ENCODE peak calls at places on chromosomes 3 and 15, in ten cellular contexts. E is thyroid gland, X is adrenal gland, I is spleen, N is A549, P is K562, K is body of pancreas, A is IMR-90, T is suprapubic skin, B is gastrocnemius medialis. J is an unnamed sample. For H3K4me1, the result is how much of the 10 kb centered on the place peaks cover.

GRCh38 chr3:117540583-117540982 is 831.0 kb downstream of the TUSC7 start:
- DNase-seq in X (peak), B (no peak), T (no peak), E (no peak), I (no peak), A (peak), N (no peak), K (no peak), P (no peak), J (no peak)

GRCh38 chr3:179853176-179853575 is 183.6 kb downstream of the PEX5L start:
- DNase-seq in K (no peak), N (no peak), X (no peak), B (no peak), A (peak), P (no peak), T (no peak), E (no peak), I (no peak), J (no peak)

GRCh38 chr15:63967616-63968015 is 78.7 kb downstream of the DAPK2 start:
- DNase-seq in B (peak), N (no peak), A (no peak), X (no peak), K (no peak), P (no peak), E (peak), I (no peak), T (no peak), J (no peak)

GRCh38 chr15:88393719-88394519 is 73.3 kb downstream of the MRPL46 start:
- DNase-seq in T (no peak), N (peak), I (no peak), P (no peak), B (no peak), E (no peak), A (no peak), K (no peak), X (no peak), J (no peak)

GRCh38 chr3:153734777-153735551 is 386.2 kb upstream of the ARHGEF26 start:
- DNase-seq in K (no peak), E (no peak), T (no peak), A (no peak), N (peak), X (no peak), B (no peak), I (no peak), P (no peak), J (no peak)

GRCh38 chr3:100915706-100916105 is 77.5 kb downstream of the ABI3BP start:
- DNase-seq in N (no peak), P (no peak), K (no peak), I (no peak), A (no peak), B (no peak), T (no peak), E (no peak), X (no peak), J (no peak)

GRCh38 chr15:70289191-70289955 is 191.7 kb upstream of the TLE3 start:
- DNase-seq in I (no peak), B (no peak), T (no peak), A (no peak), X (no peak), P (no peak), K (peak), E (peak), N (no peak), J (no peak)

GRCh38 chr15:85742186-85742751 is 52.5 kb downstream of the KLHL25 start:
- DNase-seq in A (peak), E (no peak), P (no peak), N (no peak), B (no peak), T (no peak), I (peak), K (no peak), X (no peak), J (peak)

GRCh38 chr15:82894971-82895520 is 57.5 kb downstream of the HOMER2 start:
- DNase-seq in T (no peak), I (no peak), P (no peak), B (no peak), N (no peak), E (peak), X (no peak), A (peak), K (no peak), J (no peak)

GRCh38 chr3:147458995-147459704 is 50.0 kb downstream of the ZIC1 start:
- DNase-seq in I (no peak), N (no peak), X (no peak), T (no peak), A (no peak), K (no peak), B (no peak), E (no peak), P (no peak), J (no peak)

GRCh38 chr3:14620512-14620911 is 31.1 kb upstream of the CCDC174 start:
- DNase-seq in E (no peak), P (no peak), B (no peak), T (no peak), K (peak), X (no peak), A (no peak), N (no peak), I (no peak), J (no peak)

GRCh38 chr3:67311440-67311839 is 313.3 kb downstream of the KBTBD8 start:
- DNase-seq in A (no peak), E (no peak), I (no peak), T (no peak), K (no peak), N (no peak), P (no peak), B (no peak), X (no peak), J (no peak)

GRCh38 chr15:78711638-78712037 is 70.6 kb upstream of the CHRNB4 start:
- DNase-seq in K (no peak), T (no peak), E (no peak), A (no peak), P (no peak), I (no peak), B (no peak), N (no peak), X (no peak), J (no peak)
- TF ChIP-seq CTCF in K (no peak), T (no peak), E (no peak), A (no peak), P (no peak), I (no peak), B (no peak), N (no peak), X (no peak), J (no peak)

DNA sequence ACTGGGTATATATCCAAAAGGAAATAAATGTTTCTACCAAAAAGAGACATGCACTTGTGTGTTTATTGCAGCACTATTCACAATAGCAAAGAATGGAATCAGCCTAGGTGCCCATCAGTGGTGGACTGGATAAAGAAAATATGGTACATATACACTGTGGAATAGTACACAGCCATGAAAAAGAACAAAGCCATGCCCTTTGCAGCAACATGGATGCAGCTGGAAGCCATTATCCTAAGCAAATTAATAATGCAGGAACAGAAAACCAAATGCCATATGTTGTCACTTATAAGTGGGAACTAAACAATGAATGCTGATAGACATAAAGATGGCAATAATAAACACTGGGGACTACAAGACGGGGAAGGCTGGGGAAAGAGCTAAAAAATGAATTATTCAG is 102.9 kb downstream of the RPL39L start:
- DNase-seq in A (no peak), N (no peak), K (no peak), I (no peak), E (no peak), T (no peak), X (no peak), B (no peak), P (no peak), J (no peak)
- H3K4me1 ChIP-seq in A (under half), N (under half), K (under half), I (under half), E (under half), T (under half), X (under half), B (under half), P (under half), J (under half)

GRCh38 chr15:65773386-65774111 is 18.5 kb downstream of the DENND4A start:
- DNase-seq in I (no peak), P (no peak), T (no peak), X (no peak), E (no peak), N (no peak), B (no peak), K (no peak), A (no peak), J (no peak)
- TF ChIP-seq POLR2A in I (peak), P (no peak), T (no peak), X (no peak), E (no peak), N (no peak), B (no peak), K (no peak), A (no peak), J (no peak)

GRCh38 chr3:32100465-32100864 is 6.0 kb upstream of the GPD1L start:
- DNase-seq in B (no peak), I (no peak), A (no peak), K (no peak), T (no peak), N (no peak), X (no peak), E (peak), P (no peak), J (no peak)

GRCh38 chr3:32095431-32095830 is 11.0 kb upstream of the GPD1L start:
- DNase-seq in E (no peak), I (no peak), T (no peak), X (no peak), P (no peak), A (no peak), K (no peak), B (no peak), N (peak), J (no peak)

GRCh38 chr3:32102289-32102688 is 4.1 kb upstream of the GPD1L start:
- DNase-seq in I (no peak), B (no peak), N (no peak), A (no peak), E (no peak), P (no peak), K (no peak), X (no peak), T (no peak), J (no peak)

GRCh38 chr3:32098528-32098927 is 7.9 kb upstream of the GPD1L start:
- DNase-seq in X (no peak), I (no peak), N (no peak), A (no peak), K (no peak), T (no peak), P (no peak), E (no peak), B (no peak), J (no peak)

GRCh38 chr3:32097768-32098167 is 8.7 kb upstream of the GPD1L start:
- DNase-seq in I (no peak), X (no peak), A (no peak), T (no peak), E (no peak), P (no peak), K (no peak), N (no peak), B (no peak), J (no peak)
- TF ChIP-seq CTCF in I (no peak), X (no peak), A (no peak), T (no peak), E (no peak), P (no peak), K (no peak), N (no peak), B (no peak), J (no peak)

GRCh38 chr15:100601158-100601557 is 826 bp downstream of the LINS1 start:
- DNase-seq in N (no peak), B (no peak), K (no peak), E (peak), I (peak), A (no peak), X (peak), P (peak), T (no peak), J (peak)
- H3K4me1 ChIP-seq in N (under half), B (under half), K (under half), E (under half), I (under half), A (under half), X (under half), P (under half), T (half or more), J (under half)

DNA sequence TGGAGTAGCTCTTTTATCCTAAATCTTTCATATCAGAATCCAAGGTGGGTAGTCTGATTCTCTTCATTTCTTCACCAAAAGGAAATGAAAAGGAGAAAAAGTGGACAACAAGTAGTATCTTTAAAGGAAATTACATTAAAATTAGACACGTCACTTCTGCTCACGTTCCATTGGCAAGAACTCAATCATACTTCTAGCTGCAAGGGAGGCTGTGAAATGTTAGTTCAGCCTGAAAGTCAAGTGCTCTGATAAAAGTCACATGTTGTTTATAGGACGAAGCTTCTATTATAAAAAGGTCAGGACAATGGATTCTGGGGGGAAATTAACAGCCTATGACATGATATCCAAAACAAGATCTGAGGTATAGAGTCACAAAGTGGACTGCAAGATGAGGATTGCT is 164.6 kb upstream of the MCTP2 start:
- DNase-seq in K (no peak), A (no peak), I (no peak), B (no peak), T (no peak), X (no peak), N (no peak), P (no peak), E (no peak), J (no peak)
- TF ChIP-seq POLR2A in K (no peak), A (no peak), I (no peak), B (no peak), T (no peak), X (no peak), N (no peak), P (no peak), E (no peak), J (no peak)

GRCh38 chr3:105542604-105543003 is 175.9 kb downstream of the ALCAM start:
- DNase-seq in T (no peak), I (no peak), P (no peak), X (no peak), E (no peak), B (no peak), K (no peak), N (no peak), A (no peak), J (no peak)
- TF ChIP-seq CTCF in T (no peak), I (no peak), P (no peak), X (no peak), E (no peak), B (no peak), K (no peak), N (no peak), A (no peak), J (no peak)

GRCh38 chr3:38227989-38228388 is 37.6 kb upstream of the SLC22A13 start:
- DNase-seq in K (no peak), X (no peak), I (no peak), N (peak), P (no peak), T (no peak), A (peak), B (no peak), E (no peak), J (no peak)
- H3K4me1 ChIP-seq in K (under half), X (under half), I (under half), N (under half), P (under half), T (under half), A (under half), B (under half), E (under half), J (under half)